ENCODE peak calls at places on chromosomes 7 and 10, in five cellular contexts. D is fibroblast of pulmonary artery; R is Calu3; V is activated T-cell treated with anti-CD3 and anti-CD28 coated beads, Interleukin-2, amount 50 U/mL, for 72 hours; G is RPMI8226. H is an unnamed sample.

GRCh38 chr7:50779427-50779826 is 3.3 kb downstream of the GRB10 start:
- DNase-seq in D (no peak), V (no peak), R (no peak), G (no peak), H (no peak)

GRCh38 chr7:5237286-5237685 is 45.5 kb upstream of the SLC29A4 start:
- DNase-seq in V (no peak), D (peak; percentile 57), G (peak; percentile 82), R (no peak), H (no peak)

GRCh38 chr10:78760463-78761240 is 308.1 kb upstream of the ZMIZ1 start:
- DNase-seq in V (no peak), G (no peak), D (no peak), R (no peak), H (no peak)

GRCh38 chr7:154640266-154640865 is 362.6 kb downstream of the PAXIP1 start:
- DNase-seq in R (no peak), V (no peak), G (peak; percentile 62), D (no peak), H (no peak)

GRCh38 chr7:118184392-118184899 is 482 bp downstream of the LSM8 start:
- DNase-seq in G (peak; percentile 15), D (peak; percentile 10), V (no peak), R (no peak), H (peak; percentile 8)

GRCh38 chr10:17088118-17088806 is 41.3 kb downstream of the CUBN start:
- DNase-seq in R (no peak), G (no peak), D (peak; percentile 45), V (no peak), H (no peak)

GRCh38 chr7:7565746-7566650 is 686 bp upstream of the MIOS start:
- DNase-seq in V (no peak), D (no peak), G (no peak), R (peak; percentile 62), H (no peak)

GRCh38 chr10:74234569-74234968 is 83.5 kb downstream of the ADK start:
- DNase-seq in G (no peak), R (no peak), D (no peak), V (no peak), H (peak; percentile 10)

GRCh38 chr10:116470768-116471415 is 43.2 kb downstream of the PNLIPRP3 start:
- DNase-seq in V (no peak), D (no peak), R (peak; percentile 45), G (peak; percentile 5), H (no peak)

GRCh38 chr7:36651404-36651803 is 72.9 kb downstream of the AOAH start:
- DNase-seq in V (no peak), D (peak; percentile 77), G (no peak), R (no peak), H (no peak)

GRCh38 chr7:33886100-33886623 is 19.2 kb upstream of the BMPER start:
- DNase-seq in R (peak; percentile 41), G (peak; percentile 11), D (no peak), V (peak; percentile 1), H (no peak)

GRCh38 chr10:119020627-119020946 is 8.9 kb upstream of the NANOS1 start:
- DNase-seq in G (no peak), V (peak; percentile 29), R (no peak), D (no peak), H (no peak)

GRCh38 chr10:103333934-103334520 is 16.9 kb downstream of the PCGF6 start:
- DNase-seq in V (no peak), D (peak; percentile 48), R (no peak), G (peak; percentile 18), H (peak; percentile 18)

GRCh38 chr10:51014680-51015425 is 59.4 kb upstream of the PRKG1 start:
- DNase-seq in R (no peak), V (no peak), G (no peak), D (peak; percentile 56), H (no peak)

GRCh38 chr7:110442386-110442837 is 648.5 kb upstream of the LRRN3 start:
- DNase-seq in G (peak; percentile 63), D (peak; percentile 3), V (peak; percentile 9), R (peak; percentile 67), H (peak; percentile 22)

GRCh38 chr7:98317366-98318040 is 36.0 kb downstream of the BRI3 start:
- DNase-seq in V (no peak), G (no peak), R (no peak), D (no peak), H (no peak)

GRCh38 chr7:115707236-115707635 is 323.3 kb downstream of the TFEC start:
- DNase-seq in D (peak; percentile 13), R (peak; percentile 72), V (peak; percentile 14), G (peak; percentile 44), H (no peak)

GRCh38 chr10:78849115-78849514 is 219.7 kb upstream of the ZMIZ1 start:
- DNase-seq in V (no peak), D (no peak), R (no peak), G (no peak), H (no peak)

GRCh38 chr7:101094791-101095375 is 9.6 kb downstream of the TRIM56 start:
- DNase-seq in V (peak; percentile 31), D (peak; percentile 81), R (peak; percentile 56), G (peak; percentile 73), H (peak; percentile 38)

GRCh38 chr10:3468919-3469638 is 296.5 kb upstream of the PITRM1 start:
- DNase-seq in D (peak; percentile 96), V (no peak), R (peak; percentile 55), G (no peak), H (no peak)

GRCh38 chr7:17971392-17971791 is 31.1 kb upstream of the SNX13 start:
- DNase-seq in G (no peak), R (no peak), V (no peak), D (peak; percentile 55), H (no peak)

GRCh38 chr10:45817130-45817859 is 30.0 kb downstream of the AGAP4 start:
- DNase-seq in G (no peak), V (no peak), R (no peak), D (no peak), H (no peak)

GRCh38 chr7:45938626-45939302 is 17.7 kb upstream of the IGFBP3 start:
- DNase-seq in D (no peak), R (no peak), G (peak; percentile 94), V (no peak), H (no peak)

GRCh38 chr7:37732253-37732652 is 48.7 kb downstream of the GPR141 start:
- DNase-seq in R (peak; percentile 24), G (peak; percentile 39), V (peak; percentile 10), D (peak; percentile 0), H (peak; percentile 59)

GRCh38 chr7:3787717-3788311 is 486.8 kb downstream of the SDK1 start:
- DNase-seq in D (peak; percentile 46), V (no peak), G (no peak), R (no peak), H (no peak)